ENCODE peak calls at places on chromosomes 5 and 9, in seven cellular contexts. B is mesendoderm; W is NCI-H2171 treated with DMSO at 0.1 percent for 48 hours; R is activated naive CD4-positive, alpha-beta T cell treated with Interleukin-2 at 50 U/mL for 16 hours; N is ecto neural progenitor cell; U is fibroblast of pulmonary artery; J is cardiac fibroblast. E is an unnamed sample.
A peak's percentile ranks its signal among the peaks of the same experiment; 100 is the strongest.

GRCh38 chr5:139696894-139697658 is 48.9 kb downstream of the CXXC5 start:
- DNase-seq in J (peak; percentile 68), R (peak; percentile 18), U (peak; percentile 77), B (peak; percentile 96), W (no peak), N (peak; percentile 83), E (no peak)

GRCh38 chr5:31021181-31021624 is 172.3 kb upstream of the CDH6 start:
- DNase-seq in W (no peak), N (no peak), R (no peak), B (no peak), U (peak; percentile 27), J (peak; percentile 62), E (no peak)

GRCh38 chr5:116137544-116138378 is 52.9 kb downstream of the COMMD10 start:
- DNase-seq in B (peak; percentile 66), W (peak; percentile 48), U (peak; percentile 78), J (peak; percentile 75), N (no peak), R (no peak), E (no peak)

GRCh38 chr5:134003957-134004625 is 684 bp downstream of the VDAC1 start:
- DNase-seq in R (peak; percentile 58), J (no peak), N (peak; percentile 71), U (peak; percentile 57), W (no peak), B (peak; percentile 61), E (no peak)

GRCh38 chr9:79020266-79020665 is 551.5 kb upstream of the TLE4 start:
- DNase-seq in J (no peak), W (peak; percentile 96), B (no peak), N (no peak), R (no peak), U (no peak), E (no peak)

GRCh38 chr9:95044731-95045508 is 272.6 kb downstream of the FANCC start:
- DNase-seq in J (no peak), U (no peak), R (no peak), W (no peak), B (peak; percentile 95), N (peak; percentile 89), E (no peak)

GRCh38 chr9:21923694-21924093 is 70.5 kb downstream of the CDKN2A start:
- DNase-seq in N (no peak), B (no peak), W (no peak), U (no peak), J (no peak), R (no peak), E (no peak)

GRCh38 chr9:131733601-131734061 is 6.2 kb downstream of the RAPGEF1 start:
- DNase-seq in U (peak; percentile 95), B (peak; percentile 89), N (no peak), J (peak; percentile 94), R (peak; percentile 61), W (peak; percentile 52), E (peak; percentile 49)

GRCh38 chr5:176784218-176785165 is 25.9 kb upstream of the UNC5A start:
- DNase-seq in U (peak; percentile 82), B (peak; percentile 84), N (no peak), R (no peak), J (peak; percentile 95), W (peak; percentile 76), E (no peak)

GRCh38 chr5:57366744-57367143 is 115.9 kb downstream of the ACTBL2 start:
- DNase-seq in B (no peak), J (peak; percentile 69), N (no peak), W (no peak), U (peak; percentile 42), R (no peak), E (no peak)

GRCh38 chr9:91416086-91416712 is 7.4 kb downstream of the NFIL3 start:
- DNase-seq in W (no peak), U (no peak), B (no peak), N (no peak), R (no peak), J (peak; percentile 64), E (no peak)